ENCODE peak calls at places on chromosomes 7 and 10, in seven cellular contexts. U, D, G, M, B, H and V are unnamed samples.

GRCh38 chr7:77570330-77571011 is 33.4 kb downstream of the PTPN12 start:
- DNase-seq in D (no peak), M (peak; percentile 36), U (peak; percentile 48), H (no peak), B (no peak), G (peak; percentile 69), V (no peak)

GRCh38 chr10:19702215-19702614 is 114.0 kb upstream of the PLXDC2 start:
- DNase-seq in G (peak; percentile 66), D (no peak), M (no peak), U (no peak), H (no peak), B (no peak), V (no peak)

GRCh38 chr7:50349963-50350944 is 45.7 kb downstream of the IKZF1 start:
- DNase-seq in D (no peak), M (no peak), B (no peak), H (peak; percentile 84), G (no peak), U (no peak), V (no peak)

GRCh38 chr7:157620616-157621015 is 283.8 kb downstream of the DNAJB6 start:
- DNase-seq in U (no peak), H (no peak), D (no peak), M (no peak), G (no peak), B (no peak), V (no peak)

GRCh38 chr10:30984563-30985328 is 46.9 kb downstream of the ZNF438 start:
- DNase-seq in H (no peak), U (peak; percentile 74), M (no peak), B (no peak), G (no peak), D (no peak), V (no peak)

GRCh38 chr10:8331896-8332729 is 277.6 kb downstream of the GATA3 start:
- DNase-seq in D (peak; percentile 58), G (peak; percentile 7), B (peak; percentile 3), M (peak; percentile 58), H (peak; percentile 92), U (peak; percentile 43), V (no peak)

GRCh38 chr7:40419832-40420231 is 285.0 kb downstream of the SUGCT start:
- DNase-seq in G (no peak), M (no peak), U (no peak), B (no peak), D (no peak), H (no peak), V (no peak)

GRCh38 chr10:105585753-105586152 is 944.7 kb downstream of the SORCS3 start:
- DNase-seq in M (peak; percentile 42), U (no peak), D (no peak), G (peak; percentile 82), B (no peak), H (no peak), V (no peak)

GRCh38 chr10:90787906-90788491 is 69.8 kb downstream of the HTR7 start:
- DNase-seq in G (peak; percentile 30), D (no peak), U (peak; percentile 47), B (no peak), H (no peak), M (peak; percentile 42), V (no peak)

GRCh38 chr10:43204943-43205671 is 61.8 kb downstream of the RASGEF1A start:
- DNase-seq in H (peak; percentile 88), G (peak; percentile 48), M (peak; percentile 81), U (peak; percentile 50), D (peak; percentile 49), B (no peak), V (no peak)

GRCh38 chr10:21172774-21173432 is 275.8 kb upstream of the NEBL start:
- DNase-seq in H (no peak), G (no peak), M (no peak), D (peak; percentile 32), U (no peak), B (no peak), V (no peak)

GRCh38 chr7:55527314-55527713 is 45.0 kb downstream of the VOPP1 start:
- DNase-seq in M (no peak), U (no peak), H (no peak), D (no peak), B (no peak), G (no peak), V (no peak)

GRCh38 chr7:2577914-2578680 is 19.3 kb downstream of the IQCE start:
- DNase-seq in G (no peak), H (no peak), B (no peak), D (no peak), M (no peak), U (no peak), V (no peak)

GRCh38 chr7:44286182-44286617 is 39.2 kb downstream of the CAMK2B start:
- DNase-seq in B (no peak), M (no peak), G (no peak), H (peak; percentile 62), D (peak; percentile 17), U (no peak), V (no peak)

GRCh38 chr7:34341331-34341730 is 316.7 kb upstream of the NPSR1 start:
- DNase-seq in U (peak; percentile 18), H (no peak), M (no peak), B (no peak), G (no peak), D (no peak), V (no peak)

GRCh38 chr10:130452096-130452495 is 315.9 kb downstream of the GLRX3 start:
- DNase-seq in U (no peak), M (no peak), D (no peak), G (no peak), B (no peak), H (no peak), V (no peak)

GRCh38 chr10:97234403-97234802 is 48.6 kb upstream of the SLIT1 start:
- DNase-seq in B (no peak), H (no peak), U (peak; percentile 62), M (peak; percentile 51), G (peak; percentile 64), D (no peak), V (no peak)

GRCh38 chr10:44424298-44424697 is 39.4 kb upstream of the CXCL12 start:
- DNase-seq in M (no peak), U (no peak), G (no peak), H (no peak), D (no peak), B (no peak), V (no peak)

GRCh38 chr7:87354749-87355148 is 9.3 kb downstream of the CROT start:
- DNase-seq in D (no peak), H (no peak), G (peak; percentile 10), U (no peak), B (no peak), M (peak; percentile 49), V (no peak)

GRCh38 chr10:4101918-4102654 is 317.1 kb upstream of the KLF6 start:
- DNase-seq in B (no peak), G (no peak), H (no peak), U (no peak), D (no peak), M (no peak), V (no peak)

GRCh38 chr10:99964791-99965190 is 45.0 kb downstream of the DNMBP start:
- DNase-seq in G (peak; percentile 42), M (peak; percentile 32), D (no peak), U (peak; percentile 74), B (no peak), H (no peak), V (no peak)
- TF ChIP-seq CTCF in G (peak; percentile 37), M (peak; percentile 36), D (no peak), U (no peak), B (no peak), H (no peak), V (no peak)

GRCh38 chr10:95835149-95835860 is 72.5 kb upstream of the CC2D2B start:
- DNase-seq in D (no peak), U (no peak), M (no peak), B (no peak), G (peak; percentile 5), H (no peak), V (no peak)

GRCh38 chr10:95836610-95837367 is 71.0 kb upstream of the CC2D2B start:
- DNase-seq in G (no peak), U (no peak), H (no peak), D (no peak), M (no peak), B (no peak), V (no peak)

GRCh38 chr10:95837783-95838182 is 70.0 kb upstream of the CC2D2B start:
- DNase-seq in G (no peak), B (no peak), U (no peak), H (no peak), D (no peak), M (no peak), V (no peak)

GRCh38 chr10:95835911-95836310 is 71.9 kb upstream of the CC2D2B start:
- DNase-seq in G (no peak), D (no peak), U (no peak), H (no peak), B (no peak), M (no peak), V (no peak)

DNA sequence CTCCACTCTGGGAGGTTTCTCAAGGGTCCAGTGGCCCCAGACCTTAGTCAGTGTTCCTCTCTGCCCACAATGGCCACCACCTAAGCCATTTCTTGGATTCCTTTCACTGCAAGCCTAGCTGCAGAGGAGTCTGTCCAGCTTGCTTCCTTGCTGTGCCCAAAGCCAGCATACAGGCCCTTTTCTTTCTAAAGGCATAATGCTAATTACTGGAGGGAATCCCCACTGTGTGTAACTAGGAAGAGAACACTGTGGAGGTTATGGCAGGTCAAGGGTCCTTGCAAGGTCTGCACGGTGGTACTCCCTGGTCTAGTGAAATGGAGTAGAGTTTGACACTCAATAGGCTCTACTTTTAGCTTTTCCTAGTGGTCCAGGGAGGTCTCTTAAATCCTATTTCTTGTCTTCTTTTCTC is 70.4 kb upstream of the CC2D2B start:
- DNase-seq in U (no peak), G (no peak), B (no peak), M (no peak), H (no peak), D (no peak), V (no peak)
- TF ChIP-seq POLR2A in U (no peak), G (no peak), B (no peak), M (no peak), H (no peak), D (no peak), V (no peak)

GRCh38 chr7:66748127-66748511 is 7.6 kb downstream of the RABGEF1 start:
- DNase-seq in B (no peak), D (no peak), M (no peak), G (no peak), H (no peak), U (no peak), V (no peak)

GRCh38 chr7:66748791-66749190 is 8.3 kb downstream of the RABGEF1 start:
- DNase-seq in U (no peak), D (peak; percentile 56), G (no peak), B (no peak), M (no peak), H (peak; percentile 70), V (no peak)

GRCh38 chr7:66747385-66748126 is 7.0 kb downstream of the RABGEF1 start:
- DNase-seq in U (no peak), H (no peak), D (no peak), B (no peak), M (no peak), G (no peak), V (no peak)

GRCh38 chr7:66754541-66754940 is 14.0 kb downstream of the RABGEF1 start:
- DNase-seq in B (no peak), H (no peak), M (no peak), D (no peak), U (no peak), G (peak; percentile 50), V (no peak)

GRCh38 chr7:66751945-66752344 is 11.4 kb downstream of the RABGEF1 start:
- DNase-seq in U (no peak), D (no peak), H (no peak), M (no peak), B (no peak), G (no peak), V (no peak)
- H3K27ac ChIP-seq in U (no peak overlapping the region), D (no peak overlapping the region), H (no peak overlapping the region), M (no peak overlapping the region), B (no peak overlapping the region), G (no peak overlapping the region), V (no peak overlapping the region)

GRCh38 chr10:99709480-99710229 is 22.3 kb downstream of the COX15 start:
- DNase-seq in H (no peak), U (no peak), G (peak; percentile 73), B (no peak), M (peak; percentile 19), D (no peak), V (no peak)
- TF ChIP-seq CTCF in H (no peak), U (no peak), G (peak; percentile 24), B (no peak), M (no peak), D (no peak), V (no peak)